ENCODE peak calls at places on chromosomes 12 and 14, in six cellular contexts. One of them, this sample, is unnamed.

GRCh38 chr12:93729934-93730333 is 52.8 kb downstream of the CRADD start:
- DNase-seq in adrenal gland: no peak
- DNase-seq in IMR-90: no peak
- DNase-seq in stomach: no peak
- DNase-seq in lower leg skin: no peak
- DNase-seq in breast epithelium: no peak
- DNase-seq in this sample: no peak

GRCh38 chr14:31166271-31166561 is 41.4 kb downstream of the HECTD1 start:
- DNase-seq in IMR-90: no peak
- DNase-seq in stomach: no peak
- DNase-seq in lower leg skin: no peak
- DNase-seq in adrenal gland: no peak
- DNase-seq in breast epithelium: no peak
- DNase-seq in this sample: no peak

GRCh38 chr12:104455594-104456416 is 943 bp upstream of the CHST11 start:
- DNase-seq in IMR-90: no peak
- DNase-seq in lower leg skin: no peak
- DNase-seq in adrenal gland: no peak
- DNase-seq in stomach: no peak
- DNase-seq in breast epithelium: no peak
- DNase-seq in this sample: no peak

GRCh38 chr14:50068496-50068895 is 47.9 kb downstream of the VCPKMT start:
- DNase-seq in lower leg skin: no peak
- DNase-seq in stomach: no peak
- DNase-seq in breast epithelium: no peak
- DNase-seq in IMR-90: no peak
- DNase-seq in adrenal gland: no peak
- DNase-seq in this sample: no peak

GRCh38 chr12:119229837-119230236 is 51.1 kb downstream of the HSPB8 start:
- DNase-seq in stomach: no peak
- DNase-seq in IMR-90: peak; percentile 42
- DNase-seq in breast epithelium: no peak
- DNase-seq in lower leg skin: no peak
- DNase-seq in adrenal gland: no peak
- DNase-seq in this sample: peak; percentile 22

GRCh38 chr14:89621009-89621421 is 204.0 kb upstream of the FOXN3 start:
- DNase-seq in adrenal gland: no peak
- DNase-seq in lower leg skin: no peak
- DNase-seq in breast epithelium: no peak
- DNase-seq in stomach: no peak
- DNase-seq in IMR-90: no peak
- DNase-seq in this sample: no peak

GRCh38 chr12:120822832-120823503 is 81.2 kb downstream of the SPPL3 start:
- DNase-seq in lower leg skin: no peak
- DNase-seq in IMR-90: no peak
- DNase-seq in stomach: no peak
- DNase-seq in breast epithelium: no peak
- DNase-seq in adrenal gland: no peak
- DNase-seq in this sample: no peak

GRCh38 chr14:90455100-90455571 is 58.3 kb downstream of the CALM1 start:
- DNase-seq in lower leg skin: no peak
- DNase-seq in breast epithelium: no peak
- DNase-seq in IMR-90: no peak
- DNase-seq in adrenal gland: no peak
- DNase-seq in stomach: no peak
- DNase-seq in this sample: no peak

GRCh38 chr14:69625299-69626131 is 14.1 kb downstream of the SUSD6 start:
- DNase-seq in stomach: peak; percentile 55
- DNase-seq in adrenal gland: peak; percentile 74
- DNase-seq in lower leg skin: no peak
- DNase-seq in IMR-90: peak; percentile 66
- DNase-seq in breast epithelium: no peak
- DNase-seq in this sample: peak; percentile 42

GRCh38 chr14:63276492-63277342 is 42.0 kb downstream of the GPHB5 start:
- DNase-seq in lower leg skin: no peak
- DNase-seq in breast epithelium: no peak
- DNase-seq in adrenal gland: no peak
- DNase-seq in stomach: no peak
- DNase-seq in IMR-90: peak; percentile 64
- DNase-seq in this sample: no peak

GRCh38 chr12:25985296-25985992 is 27.0 kb downstream of the RASSF8 start:
- DNase-seq in IMR-90: no peak
- DNase-seq in stomach: no peak
- DNase-seq in breast epithelium: no peak
- DNase-seq in adrenal gland: no peak
- DNase-seq in lower leg skin: no peak
- DNase-seq in this sample: no peak

GRCh38 chr12:13173012-13173441 is 23.5 kb upstream of the EMP1 start:
- DNase-seq in IMR-90: peak; percentile 75
- DNase-seq in breast epithelium: no peak
- DNase-seq in stomach: no peak
- DNase-seq in adrenal gland: no peak
- DNase-seq in lower leg skin: no peak
- DNase-seq in this sample: no peak

GRCh38 chr14:105275267-105275946 is 25.4 kb downstream of the BRF1 start:
- DNase-seq in IMR-90: peak; percentile 68
- DNase-seq in adrenal gland: peak; percentile 31
- DNase-seq in lower leg skin: no peak
- DNase-seq in breast epithelium: no peak
- DNase-seq in stomach: no peak
- DNase-seq in this sample: no peak

GRCh38 chr12:130137141-130138018 is 24.9 kb upstream of the FZD10 start:
- DNase-seq in lower leg skin: no peak
- DNase-seq in stomach: no peak
- DNase-seq in breast epithelium: no peak
- DNase-seq in IMR-90: no peak
- DNase-seq in adrenal gland: no peak
- DNase-seq in this sample: no peak

GRCh38 chr14:37697489-37698121 is 102.2 kb downstream of the TTC6 start:
- DNase-seq in stomach: no peak
- DNase-seq in lower leg skin: no peak
- DNase-seq in breast epithelium: no peak
- DNase-seq in adrenal gland: no peak
- DNase-seq in IMR-90: peak; percentile 80
- DNase-seq in this sample: no peak

GRCh38 chr12:7229741-7230140 is 40.3 kb downstream of the PEX5 start:
- DNase-seq in lower leg skin: no peak
- DNase-seq in IMR-90: no peak
- DNase-seq in adrenal gland: no peak
- DNase-seq in breast epithelium: no peak
- DNase-seq in stomach: no peak
- DNase-seq in this sample: no peak

GRCh38 chr12:51393676-51394545 is 2.7 kb upstream of the GALNT6 start:
- DNase-seq in IMR-90: peak; percentile 96
- DNase-seq in adrenal gland: no peak
- DNase-seq in lower leg skin: peak; percentile 54
- DNase-seq in stomach: no peak
- DNase-seq in breast epithelium: no peak
- DNase-seq in this sample: no peak

GRCh38 chr12:10235761-10236631 is 23.3 kb downstream of the GABARAPL1 start:
- DNase-seq in lower leg skin: no peak
- DNase-seq in adrenal gland: no peak
- DNase-seq in stomach: peak; percentile 31
- DNase-seq in IMR-90: peak; percentile 44
- DNase-seq in breast epithelium: no peak
- DNase-seq in this sample: no peak

GRCh38 chr12:27966870-27967269 is 5.7 kb downstream of the PTHLH start:
- DNase-seq in breast epithelium: no peak
- DNase-seq in IMR-90: peak; percentile 99
- DNase-seq in lower leg skin: no peak
- DNase-seq in stomach: no peak
- DNase-seq in adrenal gland: no peak
- DNase-seq in this sample: no peak

GRCh38 chr14:77641534-77642341 is 25.3 kb upstream of the SPTLC2 start:
- DNase-seq in IMR-90: peak; percentile 47
- DNase-seq in breast epithelium: peak; percentile 35
- DNase-seq in lower leg skin: peak; percentile 66
- DNase-seq in stomach: peak; percentile 82
- DNase-seq in adrenal gland: peak; percentile 78
- DNase-seq in this sample: peak; percentile 38

GRCh38 chr14:51079085-51079484 is 15.8 kb downstream of the TRIM9 start:
- DNase-seq in adrenal gland: no peak
- DNase-seq in stomach: no peak
- DNase-seq in breast epithelium: no peak
- DNase-seq in lower leg skin: no peak
- DNase-seq in IMR-90: no peak
- DNase-seq in this sample: no peak

DNA sequence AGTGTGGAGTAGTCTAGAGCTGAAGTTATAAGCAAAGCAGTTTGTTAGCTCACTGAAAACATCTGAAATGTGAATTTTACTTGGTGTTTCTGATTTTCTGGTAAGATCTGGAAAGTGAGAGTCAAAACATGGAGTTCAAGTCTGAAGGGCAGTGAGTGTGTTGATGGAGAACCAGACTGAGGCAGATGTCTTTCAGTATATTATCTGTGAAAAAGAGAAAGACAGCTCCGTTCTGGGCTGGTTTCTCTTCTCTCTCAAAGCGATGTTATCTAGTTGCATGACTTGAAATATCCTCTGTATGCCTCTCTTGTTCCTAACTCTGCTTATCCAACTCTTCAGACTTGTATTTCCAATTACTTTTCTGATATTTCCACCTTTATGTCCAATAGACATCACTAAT is 381.9 kb upstream of the RGS6 start:
- DNase-seq in breast epithelium: no peak
- DNase-seq in adrenal gland: no peak
- DNase-seq in lower leg skin: no peak
- DNase-seq in stomach: no peak
- DNase-seq in IMR-90: no peak
- DNase-seq in this sample: no peak
- H3K4me3 ChIP-seq in breast epithelium: no peak overlapping the region
- H3K4me3 ChIP-seq in adrenal gland: no peak overlapping the region
- H3K4me3 ChIP-seq in lower leg skin: no peak overlapping the region
- H3K4me3 ChIP-seq in stomach: no peak overlapping the region
- H3K4me3 ChIP-seq in IMR-90: no peak overlapping the region
- H3K4me3 ChIP-seq in this sample: no peak overlapping the region

DNA sequence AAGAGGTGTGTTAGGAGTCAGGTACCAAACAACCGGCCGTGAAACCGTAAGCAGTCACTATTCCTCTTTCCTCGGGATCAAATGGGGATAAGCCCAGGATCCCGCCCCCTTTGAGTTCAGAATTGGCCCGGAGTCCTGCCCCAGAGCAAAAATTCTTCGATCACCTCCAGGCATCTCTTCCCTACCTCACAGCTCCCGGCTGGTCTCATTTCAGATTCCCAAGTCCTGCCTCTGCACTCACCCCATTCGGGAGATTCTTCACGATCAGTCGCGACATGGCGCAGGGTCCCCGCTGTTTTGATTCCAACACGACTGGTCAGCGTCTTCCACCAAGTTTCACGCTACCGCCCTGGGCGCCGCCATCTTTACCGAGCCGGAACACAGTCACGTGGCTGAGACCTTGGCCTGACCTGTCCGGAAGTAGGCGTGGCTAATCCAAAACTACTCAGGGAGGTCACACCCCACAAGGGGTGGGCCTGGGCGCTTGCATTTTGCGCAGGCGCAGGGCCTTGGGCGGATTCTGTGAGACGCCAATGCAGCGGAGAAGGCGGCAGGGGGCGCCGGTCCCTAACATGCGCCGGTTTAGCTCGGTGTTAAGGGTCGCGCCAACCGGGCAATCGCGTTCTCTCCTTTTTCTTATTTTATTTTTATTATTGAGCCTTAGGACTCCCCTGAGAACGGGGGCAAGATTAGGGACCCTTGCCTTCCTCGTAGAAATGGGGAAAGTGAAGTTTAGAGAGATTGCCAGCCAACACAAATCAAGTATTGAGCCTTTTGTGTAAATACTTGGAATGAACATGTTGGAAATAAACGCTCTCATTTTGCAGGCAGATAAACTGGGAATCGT is at the start of gene RBM19:
- DNase-seq in stomach: peak; percentile 98
- DNase-seq in lower leg skin: peak; percentile 98
- DNase-seq in adrenal gland: peak; percentile 98
- DNase-seq in breast epithelium: peak; percentile 96
- DNase-seq in IMR-90: peak; percentile 97
- DNase-seq in this sample: peak; percentile 96
- TF ChIP-seq POLR2A in stomach: peak; percentile 3
- TF ChIP-seq POLR2A in lower leg skin: no peak
- TF ChIP-seq POLR2A in adrenal gland: peak; percentile 73
- TF ChIP-seq POLR2A in breast epithelium: peak; percentile 39
- TF ChIP-seq POLR2A in IMR-90: peak; percentile 80
- TF ChIP-seq POLR2A in this sample: peak; percentile 35

GRCh38 chr12:19574606-19575005 is 135.3 kb downstream of the AEBP2 start:
- DNase-seq in stomach: no peak
- DNase-seq in lower leg skin: no peak
- DNase-seq in adrenal gland: no peak
- DNase-seq in breast epithelium: no peak
- DNase-seq in IMR-90: peak; percentile 5
- DNase-seq in this sample: no peak
- TF ChIP-seq CTCF in stomach: no peak
- TF ChIP-seq CTCF in lower leg skin: no peak
- TF ChIP-seq CTCF in adrenal gland: no peak
- TF ChIP-seq CTCF in breast epithelium: no peak
- TF ChIP-seq CTCF in IMR-90: peak; percentile 9
- TF ChIP-seq CTCF in this sample: no peak

GRCh38 chr14:100117647-100118376 is 41.6 kb downstream of the DEGS2 start:
- DNase-seq in IMR-90: no peak
- DNase-seq in adrenal gland: no peak
- DNase-seq in breast epithelium: no peak
- DNase-seq in lower leg skin: no peak
- DNase-seq in stomach: no peak
- DNase-seq in this sample: no peak

GRCh38 chr14:100119251-100119650 is 40.2 kb downstream of the DEGS2 start:
- DNase-seq in stomach: no peak
- DNase-seq in adrenal gland: no peak
- DNase-seq in IMR-90: no peak
- DNase-seq in lower leg skin: no peak
- DNase-seq in breast epithelium: no peak
- DNase-seq in this sample: no peak

GRCh38 chr14:100117026-100117425 is 42.4 kb downstream of the DEGS2 start:
- DNase-seq in stomach: no peak
- DNase-seq in adrenal gland: no peak
- DNase-seq in lower leg skin: no peak
- DNase-seq in IMR-90: no peak
- DNase-seq in breast epithelium: no peak
- DNase-seq in this sample: no peak

GRCh38 chr14:100120522-100121269 is 38.7 kb downstream of the DEGS2 start:
- DNase-seq in lower leg skin: no peak
- DNase-seq in stomach: no peak
- DNase-seq in IMR-90: no peak
- DNase-seq in adrenal gland: no peak
- DNase-seq in breast epithelium: no peak
- DNase-seq in this sample: no peak

DNA sequence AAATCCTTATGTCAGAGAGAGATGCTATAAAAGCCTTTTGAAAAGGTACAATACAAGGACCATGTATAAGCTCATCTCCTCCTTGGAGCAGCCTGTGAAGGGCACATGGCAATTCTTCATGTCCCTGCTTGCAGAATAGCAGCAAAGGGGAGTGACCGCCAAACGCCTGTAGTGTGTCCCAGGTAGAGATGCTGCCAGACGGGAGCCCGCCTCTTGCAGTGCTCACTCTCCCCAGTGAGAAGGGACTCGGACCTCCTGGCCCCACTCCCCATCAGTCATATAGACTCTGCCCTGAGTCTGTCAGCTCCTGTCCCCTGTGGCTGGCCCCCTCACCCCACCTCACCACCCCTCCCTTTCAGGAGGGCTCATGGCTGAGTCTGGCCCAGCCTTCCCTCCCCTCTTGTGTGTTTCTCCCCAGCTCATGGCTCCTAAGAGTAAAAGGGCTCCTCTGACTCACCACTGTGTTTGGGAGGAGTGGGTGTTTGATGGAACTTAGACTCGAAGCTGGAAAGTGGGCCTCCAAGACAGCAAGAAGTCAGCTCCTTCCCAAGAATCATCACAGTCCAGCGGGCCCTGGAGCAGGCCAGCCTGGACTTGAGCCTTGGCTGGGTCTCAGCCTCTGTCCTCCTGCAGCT is 41.0 kb downstream of the DEGS2 start:
- DNase-seq in adrenal gland: no peak
- DNase-seq in stomach: no peak
- DNase-seq in breast epithelium: peak; percentile 38
- DNase-seq in lower leg skin: no peak
- DNase-seq in IMR-90: peak; percentile 33
- DNase-seq in this sample: no peak
- H3K4me3 ChIP-seq in adrenal gland: no peak overlapping the region
- H3K4me3 ChIP-seq in stomach: no peak overlapping the region
- H3K4me3 ChIP-seq in breast epithelium: no peak overlapping the region
- H3K4me3 ChIP-seq in lower leg skin: no peak overlapping the region
- H3K4me3 ChIP-seq in IMR-90: no peak overlapping the region
- H3K4me3 ChIP-seq in this sample: no peak overlapping the region